ENCODE peak calls at places on chromosomes 3 and 15, in seven cellular contexts. One of them, this sample, is unnamed.

GRCh38 chr15:40958146-40958545 is 4.9 kb downstream of the CHAC1 start:
- DNase-seq in HTR-8/SVneo: no peak
- DNase-seq in mucosa of gallbladder: no peak
- DNase-seq in cardiac muscle cell: no peak
- DNase-seq in stimulated activated CD4-positive, alpha-beta T cell treated with anti-CD3 and anti-CD28 coated beads, Interleukin-1b, Interleukin-23, amount 100 ng/mL, for 24 hours: no peak
- DNase-seq in AG10803: no peak
- DNase-seq in CD8-positive, alpha-beta memory T cell: no peak
- DNase-seq in this sample: no peak

GRCh38 chr15:70258369-70259029 is 160.8 kb upstream of the TLE3 start:
- DNase-seq in HTR-8/SVneo: no peak
- DNase-seq in mucosa of gallbladder: peak
- DNase-seq in cardiac muscle cell: no peak
- DNase-seq in stimulated activated CD4-positive, alpha-beta T cell treated with anti-CD3 and anti-CD28 coated beads, Interleukin-1b, Interleukin-23, amount 100 ng/mL, for 24 hours: peak
- DNase-seq in AG10803: no peak
- DNase-seq in CD8-positive, alpha-beta memory T cell: peak
- DNase-seq in this sample: no peak

GRCh38 chr3:32140943-32141342 is 34.5 kb downstream of the GPD1L start:
- DNase-seq in HTR-8/SVneo: no peak
- DNase-seq in mucosa of gallbladder: no peak
- DNase-seq in cardiac muscle cell: no peak
- DNase-seq in stimulated activated CD4-positive, alpha-beta T cell treated with anti-CD3 and anti-CD28 coated beads, Interleukin-1b, Interleukin-23, amount 100 ng/mL, for 24 hours: no peak
- DNase-seq in AG10803: no peak
- DNase-seq in CD8-positive, alpha-beta memory T cell: no peak
- DNase-seq in this sample: no peak

GRCh38 chr15:59176653-59177444 is 29.8 kb upstream of the LDHAL6B start:
- DNase-seq in HTR-8/SVneo: no peak
- DNase-seq in mucosa of gallbladder: no peak
- DNase-seq in cardiac muscle cell: no peak
- DNase-seq in stimulated activated CD4-positive, alpha-beta T cell treated with anti-CD3 and anti-CD28 coated beads, Interleukin-1b, Interleukin-23, amount 100 ng/mL, for 24 hours: no peak
- DNase-seq in AG10803: no peak
- DNase-seq in CD8-positive, alpha-beta memory T cell: no peak
- DNase-seq in this sample: no peak

GRCh38 chr3:183182073-183182472 is 19.5 kb upstream of the LAMP3 start:
- DNase-seq in HTR-8/SVneo: no peak
- DNase-seq in mucosa of gallbladder: no peak
- DNase-seq in cardiac muscle cell: no peak
- DNase-seq in stimulated activated CD4-positive, alpha-beta T cell treated with anti-CD3 and anti-CD28 coated beads, Interleukin-1b, Interleukin-23, amount 100 ng/mL, for 24 hours: no peak
- DNase-seq in AG10803: no peak
- DNase-seq in CD8-positive, alpha-beta memory T cell: no peak
- DNase-seq in this sample: no peak

GRCh38 chr15:101024111-101024695 is 105.0 kb downstream of the LRRK1 start:
- DNase-seq in HTR-8/SVneo: no peak
- DNase-seq in mucosa of gallbladder: peak
- DNase-seq in cardiac muscle cell: no peak
- DNase-seq in stimulated activated CD4-positive, alpha-beta T cell treated with anti-CD3 and anti-CD28 coated beads, Interleukin-1b, Interleukin-23, amount 100 ng/mL, for 24 hours: no peak
- DNase-seq in AG10803: no peak
- DNase-seq in CD8-positive, alpha-beta memory T cell: no peak
- DNase-seq in this sample: no peak

GRCh38 chr3:149848688-149849087 is 35.7 kb downstream of the RNF13 start:
- DNase-seq in HTR-8/SVneo: no peak
- DNase-seq in mucosa of gallbladder: no peak
- DNase-seq in cardiac muscle cell: no peak
- DNase-seq in stimulated activated CD4-positive, alpha-beta T cell treated with anti-CD3 and anti-CD28 coated beads, Interleukin-1b, Interleukin-23, amount 100 ng/mL, for 24 hours: no peak
- DNase-seq in AG10803: no peak
- DNase-seq in CD8-positive, alpha-beta memory T cell: no peak
- DNase-seq in this sample: no peak

GRCh38 chr15:58980351-58980939 is 7.0 kb upstream of the RNF111 start:
- DNase-seq in HTR-8/SVneo: no peak
- DNase-seq in mucosa of gallbladder: no peak
- DNase-seq in cardiac muscle cell: peak
- DNase-seq in stimulated activated CD4-positive, alpha-beta T cell treated with anti-CD3 and anti-CD28 coated beads, Interleukin-1b, Interleukin-23, amount 100 ng/mL, for 24 hours: no peak
- DNase-seq in AG10803: peak
- DNase-seq in CD8-positive, alpha-beta memory T cell: no peak
- DNase-seq in this sample: peak

GRCh38 chr15:56537881-56538280 is 72.9 kb upstream of the MNS1 start:
- DNase-seq in HTR-8/SVneo: no peak
- DNase-seq in mucosa of gallbladder: peak
- DNase-seq in cardiac muscle cell: no peak
- DNase-seq in stimulated activated CD4-positive, alpha-beta T cell treated with anti-CD3 and anti-CD28 coated beads, Interleukin-1b, Interleukin-23, amount 100 ng/mL, for 24 hours: no peak
- DNase-seq in AG10803: no peak
- DNase-seq in CD8-positive, alpha-beta memory T cell: peak
- DNase-seq in this sample: no peak

GRCh38 chr15:96324192-96324895 is 6.2 kb upstream of the NR2F2 start:
- DNase-seq in HTR-8/SVneo: no peak
- DNase-seq in mucosa of gallbladder: no peak
- DNase-seq in cardiac muscle cell: no peak
- DNase-seq in stimulated activated CD4-positive, alpha-beta T cell treated with anti-CD3 and anti-CD28 coated beads, Interleukin-1b, Interleukin-23, amount 100 ng/mL, for 24 hours: no peak
- DNase-seq in AG10803: no peak
- DNase-seq in CD8-positive, alpha-beta memory T cell: no peak
- DNase-seq in this sample: no peak

GRCh38 chr3:184970186-184970585 is 158.2 kb downstream of the VPS8 start:
- DNase-seq in HTR-8/SVneo: no peak
- DNase-seq in mucosa of gallbladder: no peak
- DNase-seq in cardiac muscle cell: no peak
- DNase-seq in stimulated activated CD4-positive, alpha-beta T cell treated with anti-CD3 and anti-CD28 coated beads, Interleukin-1b, Interleukin-23, amount 100 ng/mL, for 24 hours: no peak
- DNase-seq in AG10803: no peak
- DNase-seq in CD8-positive, alpha-beta memory T cell: no peak
- DNase-seq in this sample: no peak

GRCh38 chr3:42314411-42314810 is 48.4 kb upstream of the CCK start:
- DNase-seq in HTR-8/SVneo: no peak
- DNase-seq in mucosa of gallbladder: no peak
- DNase-seq in cardiac muscle cell: no peak
- DNase-seq in stimulated activated CD4-positive, alpha-beta T cell treated with anti-CD3 and anti-CD28 coated beads, Interleukin-1b, Interleukin-23, amount 100 ng/mL, for 24 hours: no peak
- DNase-seq in AG10803: no peak
- DNase-seq in CD8-positive, alpha-beta memory T cell: no peak
- DNase-seq in this sample: peak

GRCh38 chr15:39579487-39580116 is 1.3 kb upstream of the THBS1 start:
- DNase-seq in HTR-8/SVneo: peak
- DNase-seq in mucosa of gallbladder: peak
- DNase-seq in cardiac muscle cell: peak
- DNase-seq in stimulated activated CD4-positive, alpha-beta T cell treated with anti-CD3 and anti-CD28 coated beads, Interleukin-1b, Interleukin-23, amount 100 ng/mL, for 24 hours: no peak
- DNase-seq in AG10803: peak
- DNase-seq in CD8-positive, alpha-beta memory T cell: no peak
- DNase-seq in this sample: peak

GRCh38 chr15:57541805-57542504 is 49.7 kb upstream of the MYZAP start:
- DNase-seq in HTR-8/SVneo: peak
- DNase-seq in mucosa of gallbladder: peak
- DNase-seq in cardiac muscle cell: peak
- DNase-seq in stimulated activated CD4-positive, alpha-beta T cell treated with anti-CD3 and anti-CD28 coated beads, Interleukin-1b, Interleukin-23, amount 100 ng/mL, for 24 hours: no peak
- DNase-seq in AG10803: peak
- DNase-seq in CD8-positive, alpha-beta memory T cell: no peak
- DNase-seq in this sample: no peak

GRCh38 chr3:167102071-167102470 is 278.0 kb downstream of the ZBBX start:
- DNase-seq in HTR-8/SVneo: no peak
- DNase-seq in mucosa of gallbladder: no peak
- DNase-seq in cardiac muscle cell: no peak
- DNase-seq in stimulated activated CD4-positive, alpha-beta T cell treated with anti-CD3 and anti-CD28 coated beads, Interleukin-1b, Interleukin-23, amount 100 ng/mL, for 24 hours: no peak
- DNase-seq in AG10803: no peak
- DNase-seq in CD8-positive, alpha-beta memory T cell: no peak
- DNase-seq in this sample: no peak

GRCh38 chr3:131630812-131631211 is 128.0 kb upstream of the MRPL3 start:
- DNase-seq in HTR-8/SVneo: no peak
- DNase-seq in mucosa of gallbladder: no peak
- DNase-seq in cardiac muscle cell: no peak
- DNase-seq in stimulated activated CD4-positive, alpha-beta T cell treated with anti-CD3 and anti-CD28 coated beads, Interleukin-1b, Interleukin-23, amount 100 ng/mL, for 24 hours: no peak
- DNase-seq in AG10803: peak
- DNase-seq in CD8-positive, alpha-beta memory T cell: no peak
- DNase-seq in this sample: no peak

GRCh38 chr3:14144423-14145075 is 19.7 kb downstream of the TMEM43 start:
- DNase-seq in HTR-8/SVneo: peak
- DNase-seq in mucosa of gallbladder: peak
- DNase-seq in cardiac muscle cell: peak
- DNase-seq in stimulated activated CD4-positive, alpha-beta T cell treated with anti-CD3 and anti-CD28 coated beads, Interleukin-1b, Interleukin-23, amount 100 ng/mL, for 24 hours: no peak
- DNase-seq in AG10803: peak
- DNase-seq in CD8-positive, alpha-beta memory T cell: peak
- DNase-seq in this sample: peak

GRCh38 chr3:194640829-194641228 is 7.6 kb upstream of the TMEM44 start:
- DNase-seq in HTR-8/SVneo: no peak
- DNase-seq in mucosa of gallbladder: no peak
- DNase-seq in cardiac muscle cell: no peak
- DNase-seq in stimulated activated CD4-positive, alpha-beta T cell treated with anti-CD3 and anti-CD28 coated beads, Interleukin-1b, Interleukin-23, amount 100 ng/mL, for 24 hours: no peak
- DNase-seq in AG10803: no peak
- DNase-seq in CD8-positive, alpha-beta memory T cell: no peak
- DNase-seq in this sample: no peak

GRCh38 chr3:160434071-160434470 is 15.5 kb downstream of the TRIM59 start:
- DNase-seq in HTR-8/SVneo: no peak
- DNase-seq in mucosa of gallbladder: no peak
- DNase-seq in cardiac muscle cell: peak
- DNase-seq in stimulated activated CD4-positive, alpha-beta T cell treated with anti-CD3 and anti-CD28 coated beads, Interleukin-1b, Interleukin-23, amount 100 ng/mL, for 24 hours: no peak
- DNase-seq in AG10803: peak
- DNase-seq in CD8-positive, alpha-beta memory T cell: no peak
- DNase-seq in this sample: no peak

GRCh38 chr3:138911621-138912020 is 35.3 kb downstream of the FOXL2 start:
- DNase-seq in HTR-8/SVneo: no peak
- DNase-seq in mucosa of gallbladder: no peak
- DNase-seq in cardiac muscle cell: no peak
- DNase-seq in stimulated activated CD4-positive, alpha-beta T cell treated with anti-CD3 and anti-CD28 coated beads, Interleukin-1b, Interleukin-23, amount 100 ng/mL, for 24 hours: no peak
- DNase-seq in AG10803: no peak
- DNase-seq in CD8-positive, alpha-beta memory T cell: no peak
- DNase-seq in this sample: no peak

GRCh38 chr3:185988816-185989175 is 51.0 kb upstream of the TRA2B start:
- DNase-seq in HTR-8/SVneo: no peak
- DNase-seq in mucosa of gallbladder: no peak
- DNase-seq in cardiac muscle cell: no peak
- DNase-seq in stimulated activated CD4-positive, alpha-beta T cell treated with anti-CD3 and anti-CD28 coated beads, Interleukin-1b, Interleukin-23, amount 100 ng/mL, for 24 hours: no peak
- DNase-seq in AG10803: no peak
- DNase-seq in CD8-positive, alpha-beta memory T cell: no peak
- DNase-seq in this sample: no peak

GRCh38 chr3:85571835-85572234 is 613.0 kb downstream of the CADM2 start:
- DNase-seq in HTR-8/SVneo: no peak
- DNase-seq in mucosa of gallbladder: no peak
- DNase-seq in cardiac muscle cell: no peak
- DNase-seq in stimulated activated CD4-positive, alpha-beta T cell treated with anti-CD3 and anti-CD28 coated beads, Interleukin-1b, Interleukin-23, amount 100 ng/mL, for 24 hours: no peak
- DNase-seq in AG10803: no peak
- DNase-seq in CD8-positive, alpha-beta memory T cell: no peak
- DNase-seq in this sample: no peak

GRCh38 chr3:4904801-4905695 is 74.2 kb upstream of the BHLHE40 start:
- DNase-seq in HTR-8/SVneo: no peak
- DNase-seq in mucosa of gallbladder: peak
- DNase-seq in cardiac muscle cell: no peak
- DNase-seq in stimulated activated CD4-positive, alpha-beta T cell treated with anti-CD3 and anti-CD28 coated beads, Interleukin-1b, Interleukin-23, amount 100 ng/mL, for 24 hours: no peak
- DNase-seq in AG10803: peak
- DNase-seq in CD8-positive, alpha-beta memory T cell: no peak
- DNase-seq in this sample: no peak

GRCh38 chr3:13708301-13708700 is 159.4 kb downstream of the FBLN2 start:
- DNase-seq in HTR-8/SVneo: no peak
- DNase-seq in mucosa of gallbladder: peak
- DNase-seq in cardiac muscle cell: no peak
- DNase-seq in stimulated activated CD4-positive, alpha-beta T cell treated with anti-CD3 and anti-CD28 coated beads, Interleukin-1b, Interleukin-23, amount 100 ng/mL, for 24 hours: no peak
- DNase-seq in AG10803: no peak
- DNase-seq in CD8-positive, alpha-beta memory T cell: peak
- DNase-seq in this sample: no peak

GRCh38 chr3:27796365-27796875 is 74.3 kb upstream of the EOMES start:
- DNase-seq in HTR-8/SVneo: no peak
- DNase-seq in mucosa of gallbladder: no peak
- DNase-seq in cardiac muscle cell: no peak
- DNase-seq in stimulated activated CD4-positive, alpha-beta T cell treated with anti-CD3 and anti-CD28 coated beads, Interleukin-1b, Interleukin-23, amount 100 ng/mL, for 24 hours: no peak
- DNase-seq in AG10803: no peak
- DNase-seq in CD8-positive, alpha-beta memory T cell: no peak
- DNase-seq in this sample: no peak

GRCh38 chr3:114846779-114847178 is 300.3 kb downstream of the ZBTB20 start:
- DNase-seq in HTR-8/SVneo: no peak
- DNase-seq in mucosa of gallbladder: no peak
- DNase-seq in cardiac muscle cell: no peak
- DNase-seq in stimulated activated CD4-positive, alpha-beta T cell treated with anti-CD3 and anti-CD28 coated beads, Interleukin-1b, Interleukin-23, amount 100 ng/mL, for 24 hours: no peak
- DNase-seq in AG10803: peak
- DNase-seq in CD8-positive, alpha-beta memory T cell: no peak
- DNase-seq in this sample: no peak

GRCh38 chr3:88203537-88204143 is 53.9 kb downstream of the C3orf38 start:
- DNase-seq in HTR-8/SVneo: peak
- DNase-seq in mucosa of gallbladder: peak
- DNase-seq in cardiac muscle cell: peak
- DNase-seq in stimulated activated CD4-positive, alpha-beta T cell treated with anti-CD3 and anti-CD28 coated beads, Interleukin-1b, Interleukin-23, amount 100 ng/mL, for 24 hours: peak
- DNase-seq in AG10803: peak
- DNase-seq in CD8-positive, alpha-beta memory T cell: peak
- DNase-seq in this sample: peak

GRCh38 chr15:70236306-70237103 is 138.8 kb upstream of the TLE3 start:
- DNase-seq in HTR-8/SVneo: no peak
- DNase-seq in mucosa of gallbladder: no peak
- DNase-seq in cardiac muscle cell: no peak
- DNase-seq in stimulated activated CD4-positive, alpha-beta T cell treated with anti-CD3 and anti-CD28 coated beads, Interleukin-1b, Interleukin-23, amount 100 ng/mL, for 24 hours: no peak
- DNase-seq in AG10803: peak
- DNase-seq in CD8-positive, alpha-beta memory T cell: no peak
- DNase-seq in this sample: peak

GRCh38 chr3:43707998-43708397 is 17.3 kb downstream of the ABHD5 start:
- DNase-seq in HTR-8/SVneo: no peak
- DNase-seq in mucosa of gallbladder: no peak
- DNase-seq in cardiac muscle cell: no peak
- DNase-seq in stimulated activated CD4-positive, alpha-beta T cell treated with anti-CD3 and anti-CD28 coated beads, Interleukin-1b, Interleukin-23, amount 100 ng/mL, for 24 hours: no peak
- DNase-seq in AG10803: peak
- DNase-seq in CD8-positive, alpha-beta memory T cell: no peak
- DNase-seq in this sample: peak

GRCh38 chr3:64388886-64389285 is 163.6 kb upstream of the PRICKLE2 start:
- DNase-seq in HTR-8/SVneo: no peak
- DNase-seq in mucosa of gallbladder: no peak
- DNase-seq in cardiac muscle cell: no peak
- DNase-seq in stimulated activated CD4-positive, alpha-beta T cell treated with anti-CD3 and anti-CD28 coated beads, Interleukin-1b, Interleukin-23, amount 100 ng/mL, for 24 hours: no peak
- DNase-seq in AG10803: no peak
- DNase-seq in CD8-positive, alpha-beta memory T cell: no peak
- DNase-seq in this sample: no peak

GRCh38 chr15:56923174-56923579 is 4.7 kb downstream of the TCF12 start:
- DNase-seq in HTR-8/SVneo: no peak
- DNase-seq in mucosa of gallbladder: no peak
- DNase-seq in cardiac muscle cell: no peak
- DNase-seq in stimulated activated CD4-positive, alpha-beta T cell treated with anti-CD3 and anti-CD28 coated beads, Interleukin-1b, Interleukin-23, amount 100 ng/mL, for 24 hours: no peak
- DNase-seq in AG10803: no peak
- DNase-seq in CD8-positive, alpha-beta memory T cell: no peak
- DNase-seq in this sample: no peak

GRCh38 chr3:78641703-78642102 is 1126.1 kb downstream of the ROBO1 start:
- DNase-seq in HTR-8/SVneo: no peak
- DNase-seq in mucosa of gallbladder: no peak
- DNase-seq in cardiac muscle cell: no peak
- DNase-seq in stimulated activated CD4-positive, alpha-beta T cell treated with anti-CD3 and anti-CD28 coated beads, Interleukin-1b, Interleukin-23, amount 100 ng/mL, for 24 hours: no peak
- DNase-seq in AG10803: no peak
- DNase-seq in CD8-positive, alpha-beta memory T cell: no peak
- DNase-seq in this sample: no peak

GRCh38 chr3:138774529-138775253 is 60.0 kb downstream of the PIK3CB start:
- DNase-seq in HTR-8/SVneo: peak
- DNase-seq in mucosa of gallbladder: peak
- DNase-seq in cardiac muscle cell: peak
- DNase-seq in stimulated activated CD4-positive, alpha-beta T cell treated with anti-CD3 and anti-CD28 coated beads, Interleukin-1b, Interleukin-23, amount 100 ng/mL, for 24 hours: no peak
- DNase-seq in AG10803: peak
- DNase-seq in CD8-positive, alpha-beta memory T cell: no peak
- DNase-seq in this sample: peak

GRCh38 chr3:61964566-61964965 is 403.2 kb downstream of the PTPRG start:
- DNase-seq in HTR-8/SVneo: no peak
- DNase-seq in mucosa of gallbladder: no peak
- DNase-seq in cardiac muscle cell: no peak
- DNase-seq in stimulated activated CD4-positive, alpha-beta T cell treated with anti-CD3 and anti-CD28 coated beads, Interleukin-1b, Interleukin-23, amount 100 ng/mL, for 24 hours: no peak
- DNase-seq in AG10803: no peak
- DNase-seq in CD8-positive, alpha-beta memory T cell: no peak
- DNase-seq in this sample: no peak

GRCh38 chr3:99902091-99902490 is 84.4 kb downstream of the CMSS1 start:
- DNase-seq in HTR-8/SVneo: peak
- DNase-seq in mucosa of gallbladder: no peak
- DNase-seq in cardiac muscle cell: no peak
- DNase-seq in stimulated activated CD4-positive, alpha-beta T cell treated with anti-CD3 and anti-CD28 coated beads, Interleukin-1b, Interleukin-23, amount 100 ng/mL, for 24 hours: no peak
- DNase-seq in AG10803: peak
- DNase-seq in CD8-positive, alpha-beta memory T cell: no peak
- DNase-seq in this sample: no peak

GRCh38 chr3:66322436-66322835 is 101.6 kb downstream of the SLC25A26 start:
- DNase-seq in HTR-8/SVneo: no peak
- DNase-seq in mucosa of gallbladder: no peak
- DNase-seq in cardiac muscle cell: no peak
- DNase-seq in stimulated activated CD4-positive, alpha-beta T cell treated with anti-CD3 and anti-CD28 coated beads, Interleukin-1b, Interleukin-23, amount 100 ng/mL, for 24 hours: no peak
- DNase-seq in AG10803: peak
- DNase-seq in CD8-positive, alpha-beta memory T cell: no peak
- DNase-seq in this sample: no peak

GRCh38 chr3:124512881-124513609 is 217.2 kb upstream of the UMPS start:
- DNase-seq in HTR-8/SVneo: no peak
- DNase-seq in mucosa of gallbladder: peak
- DNase-seq in cardiac muscle cell: no peak
- DNase-seq in stimulated activated CD4-positive, alpha-beta T cell treated with anti-CD3 and anti-CD28 coated beads, Interleukin-1b, Interleukin-23, amount 100 ng/mL, for 24 hours: no peak
- DNase-seq in AG10803: no peak
- DNase-seq in CD8-positive, alpha-beta memory T cell: no peak
- DNase-seq in this sample: no peak

This sample was measured in foreskin melanocyte.